ENCODE peak calls at places on chromosome 21, in four cellular contexts. J is stomach, G is suprapubic skin, T is A549. S is an unnamed sample.

GRCh38 chr21:20272791-20273362 is 725.3 kb upstream of the NCAM2 start:
- DNase-seq in J (no peak), G (no peak), T (no peak), S (no peak)

GRCh38 chr21:34994646-34995631 is 54.2 kb downstream of the RUNX1 start:
- DNase-seq in T (no peak), G (no peak), J (no peak), S (no peak)

GRCh38 chr21:32611471-32611997 is 643 bp downstream of the CFAP298 start:
- DNase-seq in T (no peak), G (no peak), J (peak), S (peak)

GRCh38 chr21:28550057-28550825 is 442.4 kb downstream of the LTN1 start:
- DNase-seq in J (no peak), T (no peak), G (no peak), S (no peak)

GRCh38 chr21:21714396-21714795 is 716.2 kb downstream of the NCAM2 start:
- DNase-seq in G (no peak), J (no peak), T (no peak), S (no peak)

GRCh38 chr21:33152228-33153130 is 77.3 kb upstream of the IFNAR2 start:
- DNase-seq in J (no peak), T (no peak), G (no peak), S (no peak)

GRCh38 chr21:40433575-40433974 is 413.4 kb downstream of the DSCAM start:
- DNase-seq in J (no peak), T (no peak), G (no peak), S (no peak)

GRCh38 chr21:25506887-25507286 is 100.4 kb downstream of the MRPL39 start:
- DNase-seq in G (no peak), T (peak), J (no peak), S (no peak)

GRCh38 chr21:15063081-15063820 is 1.5 kb downstream of the NRIP1 start:
- DNase-seq in J (no peak), T (no peak), G (no peak), S (no peak)

GRCh38 chr21:42668193-42668592 is 14.8 kb downstream of the PDE9A start:
- DNase-seq in G (no peak), J (no peak), T (no peak), S (no peak)

GRCh38 chr21:29860346-29860745 is 79.5 kb downstream of the GRIK1 start:
- DNase-seq in J (no peak), G (no peak), T (no peak), S (no peak)

GRCh38 chr21:39321424-39321823 is 8.0 kb upstream of the BRWD1 start:
- DNase-seq in G (no peak), J (no peak), T (peak), S (no peak)

GRCh38 chr21:42833439-42833815 is 45.9 kb downstream of the WDR4 start:
- DNase-seq in T (peak), G (peak), J (peak), S (peak)

DNA sequence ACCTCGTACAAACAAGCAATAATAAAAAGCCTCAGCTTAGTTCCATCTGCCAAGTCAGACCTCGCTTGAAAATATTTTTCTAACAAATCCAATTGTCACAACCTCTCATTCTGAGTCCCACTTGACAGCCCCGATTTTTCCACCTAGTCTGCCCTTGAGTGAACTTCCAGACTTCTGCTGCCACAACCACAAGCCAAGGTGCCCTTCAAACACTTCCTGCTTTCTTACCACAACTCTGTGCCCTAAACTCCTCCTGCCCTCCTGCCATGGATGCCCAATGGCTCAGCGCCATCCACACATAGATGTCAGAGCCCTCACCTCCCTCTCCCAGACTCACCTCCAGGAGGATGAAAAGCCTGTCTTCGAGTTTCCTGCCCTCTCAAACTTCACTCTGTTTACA is 3.9 kb downstream of the TMPRSS2 start:
- DNase-seq in T (no peak), J (peak), G (no peak), S (no peak)
- TF ChIP-seq EP300 in T (no peak), J (no peak), G (no peak), S (no peak)

GRCh38 chr21:38221594-38221993 is 35.2 kb upstream of the KCNJ15 start:
- DNase-seq in T (no peak), G (no peak), J (no peak), S (no peak)
- TF ChIP-seq EP300 in T (no peak), G (no peak), J (no peak), S (no peak)

GRCh38 chr21:36396971-36397370 is 11.8 kb downstream of the CHAF1B start:
- DNase-seq in G (peak), T (no peak), J (no peak), S (no peak)

GRCh38 chr21:36400719-36401118 is 15.5 kb downstream of the CHAF1B start:
- DNase-seq in G (no peak), T (no peak), J (no peak), S (no peak)

GRCh38 chr21:36397606-36398005 is 12.4 kb downstream of the CHAF1B start:
- DNase-seq in G (no peak), J (no peak), T (no peak), S (no peak)

GRCh38 chr21:36403713-36404112 is 18.5 kb downstream of the CHAF1B start:
- DNase-seq in J (no peak), G (no peak), T (no peak), S (no peak)

DNA sequence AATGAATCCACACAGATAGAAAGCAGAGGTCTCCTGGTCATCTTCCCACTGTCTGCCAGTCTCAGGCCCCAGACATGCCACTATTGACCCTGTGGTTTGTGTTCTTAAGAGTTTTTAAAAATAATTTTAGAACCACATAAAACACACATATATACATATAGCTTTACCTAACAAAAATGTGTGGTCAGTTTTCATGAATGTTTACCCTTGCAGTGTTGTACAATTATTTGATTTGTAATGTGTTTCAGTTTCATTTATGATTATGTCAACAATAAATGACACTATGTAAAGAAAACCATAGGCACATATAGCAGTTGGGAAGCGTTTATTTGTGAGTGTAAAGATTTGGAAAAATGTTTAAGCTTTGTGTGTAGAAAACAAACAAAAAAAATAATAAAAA is 17.1 kb downstream of the CHAF1B start:
- DNase-seq in J (no peak), G (no peak), T (no peak), S (no peak)
- TF ChIP-seq EP300 in J (no peak), G (no peak), T (no peak), S (no peak)

GRCh38 chr21:45306832-45307571 is 19.3 kb upstream of the POFUT2 start:
- DNase-seq in J (peak), G (no peak), T (no peak), S (peak)
- TF ChIP-seq EP300 in J (peak), G (no peak), T (no peak), S (peak)

DNA sequence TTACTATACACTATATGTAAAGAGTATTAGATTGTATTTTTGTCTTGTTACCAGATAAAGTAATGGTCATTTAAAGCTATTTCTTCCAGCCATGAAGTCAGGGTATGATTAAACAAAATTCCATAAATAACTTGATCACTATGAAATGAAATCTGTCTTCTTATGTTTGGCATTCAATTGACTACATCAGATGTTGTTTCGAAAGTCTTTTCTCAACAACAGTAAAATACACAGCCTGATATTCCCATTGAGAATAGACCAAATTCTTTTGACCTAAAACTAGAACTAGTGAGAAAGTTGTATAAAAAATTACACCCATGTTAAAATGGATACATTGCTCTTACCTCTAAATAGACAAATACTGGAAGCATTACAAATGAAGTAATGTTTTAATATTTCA is 134.6 kb upstream of the ADAMTS5 start:
- DNase-seq in T (no peak), J (no peak), G (no peak), S (no peak)
- TF ChIP-seq EP300 in T (no peak), J (no peak), G (no peak), S (no peak)

GRCh38 chr21:31078216-31078615 is 39.9 kb upstream of the KRTAP19-8 start:
- DNase-seq in G (no peak), T (no peak), J (no peak), S (no peak)
- TF ChIP-seq EP300 in G (no peak), T (no peak), J (no peak), S (no peak)